ENCODE peak calls at places on chromosomes 1 and 21, in seven cellular contexts. A is K562, J is HCT116, B is SK-N-SH, Z is H1, T is GM12878, M is HepG2. P is an unnamed sample.

GRCh38 chr1:119613769-119614358 is 34.2 kb downstream of the ZNF697 start:
- DNase-seq in A (peak), J (peak), B (peak), Z (peak), T (peak), M (peak), P (peak)

GRCh38 chr1:78176448-78176847 is 130.7 kb downstream of the GIPC2 start:
- DNase-seq in A (no peak), J (no peak), B (no peak), Z (no peak), T (no peak), M (no peak), P (no peak)

GRCh38 chr1:49171941-49172593 is 395.4 kb upstream of the BEND5 start:
- DNase-seq in A (no peak), J (no peak), B (no peak), Z (no peak), T (no peak), M (no peak), P (no peak)

GRCh38 chr1:199132006-199132405 is 493.2 kb downstream of the PTPRC start:
- DNase-seq in A (no peak), J (no peak), B (no peak), Z (no peak), T (no peak), M (no peak), P (no peak)

GRCh38 chr1:99264201-99265021 is at the start of gene PLPPR4:
- DNase-seq in A (peak), J (peak), B (peak), Z (peak), T (no peak), M (no peak), P (no peak)

GRCh38 chr1:171661076-171661650 is 8.7 kb upstream of the MYOC start:
- DNase-seq in A (no peak), J (no peak), B (no peak), Z (no peak), T (no peak), M (no peak), P (peak)

GRCh38 chr1:238465449-238465848 is 574.7 kb upstream of the ZP4 start:
- DNase-seq in A (no peak), J (no peak), B (peak), Z (no peak), T (no peak), M (no peak), P (no peak)

GRCh38 chr1:180433873-180434272 is 68.5 kb downstream of the ACBD6 start:
- DNase-seq in A (no peak), J (no peak), B (no peak), Z (no peak), T (no peak), M (no peak), P (peak)

GRCh38 chr1:117556976-117557375 is 48.9 kb upstream of the TENT5C start:
- DNase-seq in A (no peak), J (no peak), B (no peak), Z (no peak), T (no peak), M (no peak), P (no peak)

GRCh38 chr1:175192630-175193338 is at the start of gene KIAA0040:
- DNase-seq in A (peak), J (peak), B (peak), Z (no peak), T (no peak), M (peak), P (peak)

GRCh38 chr1:206895837-206896242 is 1.4 kb upstream of the IL24 start:
- DNase-seq in A (no peak), J (no peak), B (no peak), Z (no peak), T (no peak), M (no peak), P (no peak)

GRCh38 chr1:75643460-75643859 is 32.5 kb upstream of the SLC44A5 start:
- DNase-seq in A (no peak), J (no peak), B (no peak), Z (no peak), T (no peak), M (no peak), P (no peak)

GRCh38 chr21:45767071-45768006 is 123.8 kb downstream of the PCBP3 start:
- DNase-seq in A (no peak), J (no peak), B (peak), Z (no peak), T (no peak), M (no peak), P (no peak)

GRCh38 chr1:118185083-118185899 is at the start of gene SPAG17:
- DNase-seq in A (peak), J (no peak), B (peak), Z (peak), T (no peak), M (no peak), P (no peak)

GRCh38 chr1:31671147-31671546 is 26.5 kb upstream of the PEF1 start:
- DNase-seq in A (no peak), J (no peak), B (no peak), Z (no peak), T (no peak), M (no peak), P (no peak)

GRCh38 chr21:45019076-45019886 is 55.1 kb upstream of the ADARB1 start:
- DNase-seq in A (no peak), J (no peak), B (peak), Z (no peak), T (no peak), M (no peak), P (no peak)

GRCh38 chr1:8939362-8939995 is 6.2 kb upstream of the CA6 start:
- DNase-seq in A (no peak), J (no peak), B (no peak), Z (no peak), T (no peak), M (no peak), P (no peak)

GRCh38 chr21:46229133-46229922 is 754 bp upstream of the LSS start:
- DNase-seq in A (peak), J (no peak), B (peak), Z (peak), T (no peak), M (peak), P (no peak)

GRCh38 chr21:44801468-44802395 is at the start of gene UBE2G2:
- DNase-seq in A (peak), J (peak), B (peak), Z (no peak), T (no peak), M (peak), P (peak)

DNA sequence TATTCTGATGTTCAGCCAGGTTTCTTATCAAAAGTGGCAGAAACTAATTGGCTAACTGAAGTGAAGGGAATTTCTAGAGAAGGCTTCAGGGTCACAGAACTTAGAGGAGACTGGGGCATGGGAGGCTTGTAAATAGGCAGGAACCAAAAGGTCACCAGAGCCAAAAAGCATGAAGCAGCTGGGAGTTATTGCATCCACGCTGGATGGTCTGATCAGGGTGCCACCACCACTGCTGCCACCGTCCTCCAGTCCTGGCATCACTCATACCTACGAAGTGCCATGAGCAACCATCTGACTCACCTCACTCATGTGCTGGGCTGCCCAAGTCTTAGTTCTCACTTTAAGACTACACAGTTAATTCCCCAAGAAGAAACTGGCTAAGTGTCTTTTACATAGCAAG is 82.5 kb upstream of the DPH5 start:
- DNase-seq in A (no peak), J (no peak), B (no peak), Z (no peak), T (no peak), M (no peak), P (no peak)
- TF ChIP-seq JUND in A (no peak), J (no peak), B (no peak), Z (no peak), T (no peak), M (no peak), P (no peak)

GRCh38 chr1:209207701-209208286 is 375.7 kb upstream of the CAMK1G start:
- DNase-seq in A (peak), J (no peak), B (peak), Z (peak), T (no peak), M (peak), P (peak)
- TF ChIP-seq JUND in A (no peak), J (no peak), B (no peak), Z (peak), T (no peak), M (no peak), P (no peak)

GRCh38 chr1:236536540-236536939 is 12.8 kb downstream of the LGALS8 start:
- DNase-seq in A (no peak), J (no peak), B (no peak), Z (no peak), T (no peak), M (no peak), P (no peak)

GRCh38 chr1:236545621-236546169 is 21.9 kb downstream of the LGALS8 start:
- DNase-seq in A (no peak), J (no peak), B (no peak), Z (no peak), T (no peak), M (no peak), P (no peak)

GRCh38 chr1:236543065-236543669 is 19.4 kb downstream of the LGALS8 start:
- DNase-seq in A (no peak), J (no peak), B (peak), Z (no peak), T (no peak), M (no peak), P (no peak)

GRCh38 chr1:236541710-236542109 is 17.9 kb downstream of the LGALS8 start:
- DNase-seq in A (no peak), J (no peak), B (no peak), Z (no peak), T (no peak), M (no peak), P (no peak)

DNA sequence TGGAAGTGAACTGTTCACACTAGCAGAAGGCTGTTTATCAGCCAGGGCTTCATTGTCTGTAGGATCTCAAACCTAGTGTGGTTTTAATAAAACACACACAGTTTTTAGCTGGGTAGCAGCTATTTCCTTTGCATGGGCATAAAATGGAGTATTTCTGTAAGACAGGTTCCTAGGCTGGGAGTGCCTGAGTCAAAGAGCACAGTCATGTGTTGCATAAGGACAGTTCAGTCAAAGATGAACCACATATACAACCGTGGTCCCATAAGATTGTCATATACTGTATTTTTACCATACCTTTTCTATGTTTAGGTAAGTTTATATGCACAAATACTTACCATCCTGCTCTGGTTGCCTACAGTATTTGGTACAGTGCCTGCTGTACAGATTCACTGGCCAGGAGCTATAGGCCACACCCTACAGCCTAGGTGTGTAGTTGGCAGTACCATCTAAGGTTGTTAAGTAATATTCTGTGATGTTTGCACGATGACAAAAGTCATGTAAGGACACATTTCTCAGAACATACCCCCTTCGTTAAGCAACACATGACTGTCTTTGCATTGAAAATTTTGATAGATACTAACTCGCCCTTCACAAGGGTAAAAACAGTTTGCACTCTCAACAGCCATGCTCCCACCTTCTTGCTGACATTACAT is 17.2 kb downstream of the LGALS8 start:
- DNase-seq in A (no peak), J (no peak), B (no peak), Z (no peak), T (no peak), M (no peak), P (no peak)
- TF ChIP-seq JUND in A (no peak), J (no peak), B (no peak), Z (no peak), T (no peak), M (no peak), P (no peak)

DNA sequence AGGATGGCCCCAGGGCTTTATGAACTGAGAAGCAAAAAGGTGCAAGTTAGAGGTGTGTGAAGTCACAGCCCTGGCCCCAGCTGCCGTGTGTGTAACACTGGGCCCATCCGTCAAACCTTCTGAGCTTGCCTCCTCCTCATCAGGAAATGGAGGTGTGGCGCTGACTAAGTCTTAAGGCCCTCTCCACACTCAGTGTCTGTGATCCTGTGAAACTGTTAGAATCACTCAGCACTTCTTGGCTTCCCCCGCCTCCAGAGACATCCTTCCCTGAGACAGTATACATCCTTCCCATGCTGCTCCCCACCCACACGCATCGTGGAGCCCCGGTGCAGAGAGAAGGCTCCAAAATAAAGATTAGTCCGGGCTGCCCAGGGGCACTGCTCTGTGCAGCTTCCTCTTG is 33.3 kb downstream of the LRP8 start:
- DNase-seq in A (no peak), J (no peak), B (no peak), Z (no peak), T (no peak), M (no peak), P (no peak)
- TF ChIP-seq JUND in A (no peak), J (no peak), B (no peak), Z (no peak), T (no peak), M (no peak), P (no peak)

GRCh38 chr1:77036560-77036959 is 169.3 kb downstream of the ST6GALNAC5 start:
- DNase-seq in A (peak), J (no peak), B (no peak), Z (no peak), T (no peak), M (no peak), P (peak)
- TF ChIP-seq JUND in A (no peak), J (no peak), B (no peak), Z (no peak), T (no peak), M (no peak), P (no peak)